ENCODE peak calls at places on chromosomes 6 and 20, in ten cellular contexts. G, K, R, A, S, W, U, T, L and Q are unnamed samples.

GRCh38 chr6:81838031-81838430 is 85.5 kb upstream of the TENT5A start:
- DNase-seq in G (no peak), K (no peak), R (no peak), A (no peak), S (no peak), W (no peak), U (no peak), T (no peak), L (no peak), Q (no peak)

GRCh38 chr6:154319231-154319858 is 37.3 kb downstream of the IPCEF1 start:
- DNase-seq in G (peak), K (peak), R (no peak), A (no peak), S (peak), W (no peak), U (no peak), T (no peak), L (no peak), Q (peak)

GRCh38 chr6:43125555-43125954 is 45.5 kb upstream of the SRF start:
- DNase-seq in G (no peak), K (no peak), R (no peak), A (no peak), S (peak), W (no peak), U (no peak), T (no peak), L (no peak), Q (no peak)

GRCh38 chr6:56714982-56715456 is 72.3 kb upstream of the DST start:
- DNase-seq in G (no peak), K (no peak), R (no peak), A (no peak), S (peak), W (no peak), U (no peak), T (no peak), L (no peak), Q (peak)

GRCh38 chr6:158923801-158924498 is 76.1 kb downstream of the RSPH3 start:
- DNase-seq in G (no peak), K (peak), R (no peak), A (peak), S (no peak), W (no peak), U (no peak), T (no peak), L (no peak), Q (no peak)

GRCh38 chr20:44702776-44703175 is 12.4 kb upstream of the CCN5 start:
- DNase-seq in G (peak), K (no peak), R (no peak), A (no peak), S (peak), W (peak), U (no peak), T (no peak), L (no peak), Q (peak)

GRCh38 chr20:11796041-11796440 is 121.7 kb upstream of the BTBD3 start:
- DNase-seq in G (no peak), K (no peak), R (no peak), A (no peak), S (peak), W (no peak), U (no peak), T (no peak), L (no peak), Q (peak)

GRCh38 chr20:59925894-59926293 is 7.5 kb downstream of the SYCP2 start:
- DNase-seq in G (no peak), K (no peak), R (no peak), A (no peak), S (no peak), W (no peak), U (no peak), T (no peak), L (no peak), Q (no peak)

GRCh38 chr6:19895866-19896579 is 58.9 kb downstream of the ID4 start:
- DNase-seq in G (no peak), K (no peak), R (no peak), A (no peak), S (no peak), W (no peak), U (no peak), T (no peak), L (no peak), Q (no peak)

GRCh38 chr6:72002415-72002814 is 116.1 kb downstream of the RIMS1 start:
- DNase-seq in G (no peak), K (no peak), R (no peak), A (no peak), S (no peak), W (no peak), U (no peak), T (no peak), L (no peak), Q (no peak)